ENCODE peak calls at places on chromosomes 7 and 10, in four cellular contexts. Q is AG20443; I is naive thymus-derived CD8-positive, alpha-beta T cell; Z is GDM1. T is an unnamed sample.

GRCh38 chr7:7166318-7166717 is 16.0 kb upstream of the C1GALT1 start:
- DNase-seq in Q (no peak), Z (no peak), I (no peak), T (no peak)

GRCh38 chr7:37312608-37313007 is 136.1 kb downstream of the ELMO1 start:
- DNase-seq in Q (no peak), Z (no peak), I (no peak), T (no peak)

GRCh38 chr7:450036-450435 is 69.6 kb downstream of the PDGFA start:
- DNase-seq in Q (no peak), Z (no peak), I (no peak), T (no peak)

GRCh38 chr7:8285155-8285554 is 23.2 kb upstream of the ICA1 start:
- DNase-seq in Q (no peak), I (no peak), Z (no peak), T (no peak)

GRCh38 chr7:125661006-125661405 is 731.4 kb upstream of the POT1 start:
- DNase-seq in I (no peak), Q (no peak), Z (no peak), T (no peak)

GRCh38 chr7:66542528-66543373 is 85.9 kb upstream of the KCTD7 start:
- DNase-seq in Q (no peak), I (no peak), Z (no peak), T (no peak)

GRCh38 chr10:124646483-124647352 is 97.5 kb downstream of the FAM53B start:
- DNase-seq in I (no peak), Q (peak), Z (no peak), T (no peak)

GRCh38 chr10:100341953-100342626 is 4.9 kb upstream of the SCD start:
- DNase-seq in Q (peak), I (peak), Z (peak), T (no peak)

GRCh38 chr10:110149259-110149658 is 58.1 kb upstream of the MXI1 start:
- DNase-seq in Q (no peak), Z (no peak), I (no peak), T (no peak)

GRCh38 chr10:112314822-112315474 is 31.7 kb downstream of the TECTB start:
- DNase-seq in Q (peak), Z (peak), I (peak), T (peak)

T was measured in iPS DF 19.7.